ENCODE peak calls at places on chromosomes 3 and 15, in seven cellular contexts. D is IMR-90; B is CD4-positive, alpha-beta T cell; L is NK-92 treated with Interleukin-12 subunit alpha and Interleukin-12 subunit beta, amount 100 ng/mL, for 24 hours; J is mucosa of gallbladder; U is NCI-H774; X is germinal center. Q is an unnamed sample.

GRCh38 chr3:16883726-16884083 is 1.1 kb upstream of the PLCL2 start:
- DNase-seq in D (no peak), B (no peak), L (no peak), J (no peak), U (no peak), X (no peak), Q (peak)

GRCh38 chr15:64622410-64623260 is 152.8 kb downstream of the RBPMS2 start:
- DNase-seq in D (no peak), B (peak), L (peak), J (no peak), U (no peak), X (peak), Q (no peak)

GRCh38 chr3:46811615-46812236 is 51.5 kb downstream of the MYL3 start:
- DNase-seq in D (no peak), B (no peak), L (no peak), J (no peak), U (peak), X (no peak), Q (peak)

GRCh38 chr3:16101295-16102186 is 72.9 kb upstream of the GALNT15 start:
- DNase-seq in D (peak), B (no peak), L (no peak), J (peak), U (no peak), X (no peak), Q (peak)

GRCh38 chr15:25862087-25862468 is 1.0 kb downstream of the ATP10A start:
- DNase-seq in D (peak), B (no peak), L (no peak), J (peak), U (no peak), X (no peak), Q (no peak)

GRCh38 chr3:11548721-11549131 is 95.0 kb downstream of the VGLL4 start:
- DNase-seq in D (peak), B (no peak), L (no peak), J (no peak), U (no peak), X (no peak), Q (no peak)

GRCh38 chr15:90200534-90201139 is 493 bp upstream of the SEMA4B start:
- DNase-seq in D (no peak), B (no peak), L (no peak), J (no peak), U (no peak), X (no peak), Q (no peak)

GRCh38 chr3:15420871-15421270 is 6.5 kb downstream of the METTL6 start:
- DNase-seq in D (peak), B (no peak), L (no peak), J (no peak), U (no peak), X (no peak), Q (no peak)

GRCh38 chr3:30681276-30682211 is 75.1 kb downstream of the TGFBR2 start:
- DNase-seq in D (peak), B (no peak), L (no peak), J (peak), U (no peak), X (no peak), Q (no peak)

GRCh38 chr3:62876064-62876463 is 848 bp upstream of the CADPS start:
- DNase-seq in D (peak), B (no peak), L (no peak), J (peak), U (peak), X (peak), Q (peak)

GRCh38 chr3:37511357-37511970 is 337.1 kb upstream of the LRRFIP2 start:
- DNase-seq in D (no peak), B (no peak), L (no peak), J (no peak), U (no peak), X (no peak), Q (peak)

GRCh38 chr3:51500632-51501131 is 867 bp upstream of the DCAF1 start:
- DNase-seq in D (no peak), B (no peak), L (no peak), J (no peak), U (no peak), X (no peak), Q (no peak)

GRCh38 chr3:20310629-20311028 is 124.6 kb upstream of the SGO1 start:
- DNase-seq in D (no peak), B (no peak), L (no peak), J (no peak), U (no peak), X (no peak), Q (no peak)